ENCODE peak calls at places on chromosome 1, in eight cellular contexts. One of them, this sample, is unnamed.

GRCh38 chr1:166692354-166692753 is 146.9 kb upstream of the POGK start:
- DNase-seq in effector memory CD8-positive, alpha-beta T cell: no peak
- DNase-seq in uterus: no peak
- DNase-seq in dermis blood vessel endothelial cell: no peak
- DNase-seq in anterior cingulate cortex: no peak
- DNase-seq in EH: no peak
- DNase-seq in GM03348: no peak
- DNase-seq in NCI-H1105 treated with DMSO at 0.1 percent for 48 hours: no peak
- DNase-seq in this sample: no peak

GRCh38 chr1:204478166-204478899 is 16.3 kb downstream of the PIK3C2B start:
- DNase-seq in anterior cingulate cortex: no peak
- DNase-seq in dermis blood vessel endothelial cell: no peak
- DNase-seq in NCI-H1105 treated with DMSO at 0.1 percent for 48 hours: no peak
- DNase-seq in GM03348: no peak
- DNase-seq in EH: no peak
- DNase-seq in uterus: no peak
- DNase-seq in effector memory CD8-positive, alpha-beta T cell: no peak
- DNase-seq in this sample: peak; percentile 26

GRCh38 chr1:212415107-212415841 is 588 bp upstream of the PACC1 start:
- DNase-seq in dermis blood vessel endothelial cell: no peak
- DNase-seq in GM03348: no peak
- DNase-seq in NCI-H1105 treated with DMSO at 0.1 percent for 48 hours: no peak
- DNase-seq in uterus: no peak
- DNase-seq in anterior cingulate cortex: peak; percentile 42
- DNase-seq in effector memory CD8-positive, alpha-beta T cell: no peak
- DNase-seq in EH: no peak
- DNase-seq in this sample: no peak

GRCh38 chr1:182235952-182236650 is 155.5 kb downstream of the GLUL start:
- DNase-seq in uterus: no peak
- DNase-seq in EH: peak; percentile 46
- DNase-seq in GM03348: peak; percentile 19
- DNase-seq in anterior cingulate cortex: peak; percentile 64
- DNase-seq in NCI-H1105 treated with DMSO at 0.1 percent for 48 hours: peak; percentile 65
- DNase-seq in dermis blood vessel endothelial cell: no peak
- DNase-seq in effector memory CD8-positive, alpha-beta T cell: no peak
- DNase-seq in this sample: no peak

GRCh38 chr1:232428781-232429530 is 201.0 kb downstream of the SIPA1L2 start:
- DNase-seq in NCI-H1105 treated with DMSO at 0.1 percent for 48 hours: no peak
- DNase-seq in uterus: no peak
- DNase-seq in EH: peak; percentile 72
- DNase-seq in anterior cingulate cortex: no peak
- DNase-seq in effector memory CD8-positive, alpha-beta T cell: no peak
- DNase-seq in dermis blood vessel endothelial cell: no peak
- DNase-seq in GM03348: no peak
- DNase-seq in this sample: peak; percentile 82

GRCh38 chr1:234840843-234841242 is 230.9 kb upstream of the IRF2BP2 start:
- DNase-seq in EH: peak; percentile 84
- DNase-seq in uterus: no peak
- DNase-seq in anterior cingulate cortex: no peak
- DNase-seq in effector memory CD8-positive, alpha-beta T cell: no peak
- DNase-seq in dermis blood vessel endothelial cell: no peak
- DNase-seq in GM03348: peak; percentile 20
- DNase-seq in NCI-H1105 treated with DMSO at 0.1 percent for 48 hours: no peak
- DNase-seq in this sample: peak; percentile 8

GRCh38 chr1:27633640-27634165 is 1.3 kb downstream of the FGR start:
- DNase-seq in anterior cingulate cortex: no peak
- DNase-seq in EH: no peak
- DNase-seq in GM03348: no peak
- DNase-seq in NCI-H1105 treated with DMSO at 0.1 percent for 48 hours: no peak
- DNase-seq in uterus: no peak
- DNase-seq in dermis blood vessel endothelial cell: peak; percentile 13
- DNase-seq in effector memory CD8-positive, alpha-beta T cell: no peak
- DNase-seq in this sample: no peak

GRCh38 chr1:33140153-33141149 is 41.4 kb downstream of the TRIM62 start:
- DNase-seq in GM03348: no peak
- DNase-seq in dermis blood vessel endothelial cell: no peak
- DNase-seq in NCI-H1105 treated with DMSO at 0.1 percent for 48 hours: no peak
- DNase-seq in EH: peak; percentile 47
- DNase-seq in anterior cingulate cortex: no peak
- DNase-seq in uterus: no peak
- DNase-seq in effector memory CD8-positive, alpha-beta T cell: no peak
- DNase-seq in this sample: peak; percentile 40

GRCh38 chr1:6577831-6578525 is 1.8 kb upstream of the ZBTB48 start:
- DNase-seq in GM03348: peak; percentile 50
- DNase-seq in uterus: no peak
- DNase-seq in anterior cingulate cortex: no peak
- DNase-seq in EH: no peak
- DNase-seq in NCI-H1105 treated with DMSO at 0.1 percent for 48 hours: no peak
- DNase-seq in effector memory CD8-positive, alpha-beta T cell: no peak
- DNase-seq in dermis blood vessel endothelial cell: no peak
- DNase-seq in this sample: no peak

GRCh38 chr1:207007352-207008033 is 25.1 kb downstream of the C1orf116 start:
- DNase-seq in NCI-H1105 treated with DMSO at 0.1 percent for 48 hours: no peak
- DNase-seq in effector memory CD8-positive, alpha-beta T cell: no peak
- DNase-seq in uterus: no peak
- DNase-seq in GM03348: peak; percentile 90
- DNase-seq in dermis blood vessel endothelial cell: peak; percentile 40
- DNase-seq in EH: peak; percentile 97
- DNase-seq in anterior cingulate cortex: no peak
- DNase-seq in this sample: peak; percentile 93

GRCh38 chr1:206469933-206470691 is at the start of gene IKBKE:
- DNase-seq in effector memory CD8-positive, alpha-beta T cell: peak; percentile 32
- DNase-seq in NCI-H1105 treated with DMSO at 0.1 percent for 48 hours: no peak
- DNase-seq in GM03348: peak; percentile 83
- DNase-seq in dermis blood vessel endothelial cell: peak; percentile 43
- DNase-seq in uterus: peak; percentile 34
- DNase-seq in EH: peak; percentile 87
- DNase-seq in anterior cingulate cortex: no peak
- DNase-seq in this sample: peak; percentile 70

GRCh38 chr1:245802941-245803665 is 648.3 kb downstream of the KIF26B start:
- DNase-seq in EH: peak; percentile 62
- DNase-seq in anterior cingulate cortex: no peak
- DNase-seq in NCI-H1105 treated with DMSO at 0.1 percent for 48 hours: no peak
- DNase-seq in GM03348: no peak
- DNase-seq in effector memory CD8-positive, alpha-beta T cell: no peak
- DNase-seq in uterus: no peak
- DNase-seq in dermis blood vessel endothelial cell: no peak
- DNase-seq in this sample: peak; percentile 30

GRCh38 chr1:172399369-172400072 is 21.0 kb upstream of the C1orf105 start:
- DNase-seq in effector memory CD8-positive, alpha-beta T cell: peak; percentile 21
- DNase-seq in dermis blood vessel endothelial cell: peak; percentile 80
- DNase-seq in EH: peak; percentile 98
- DNase-seq in GM03348: peak; percentile 81
- DNase-seq in anterior cingulate cortex: peak; percentile 69
- DNase-seq in uterus: peak; percentile 73
- DNase-seq in NCI-H1105 treated with DMSO at 0.1 percent for 48 hours: peak; percentile 9
- DNase-seq in this sample: peak; percentile 92